ENCODE peak calls at places on chromosomes 7 and 10, in four cellular contexts. Y is GM12878, L is HL-60, O is K562. P is an unnamed sample.

GRCh38 chr10:22345301-22346086 is at the start of gene SPAG6:
- DNase-seq in Y (no peak), L (no peak), O (no peak), P (no peak)

GRCh38 chr10:121088524-121088923 is 237.4 kb downstream of the WDR11 start:
- DNase-seq in Y (no peak), L (no peak), O (no peak), P (no peak)

GRCh38 chr10:36303896-36304295 is 661.8 kb upstream of the FZD8 start:
- DNase-seq in Y (no peak), L (no peak), O (no peak), P (no peak)

GRCh38 chr7:157440346-157441022 is 103.7 kb downstream of the DNAJB6 start:
- DNase-seq in Y (no peak), L (no peak), O (no peak), P (no peak)

GRCh38 chr7:19128856-19129255 is 11.4 kb upstream of the TWIST1 start:
- DNase-seq in Y (no peak), L (no peak), O (no peak), P (no peak)

GRCh38 chr10:120897343-120897742 is 46.2 kb downstream of the WDR11 start:
- DNase-seq in Y (no peak), L (no peak), O (no peak), P (no peak)

GRCh38 chr10:74882831-74883230 is 56.4 kb downstream of the KAT6B start:
- DNase-seq in Y (no peak), L (no peak), O (no peak), P (no peak)

GRCh38 chr7:70131807-70132565 is 533.7 kb downstream of the AUTS2 start:
- DNase-seq in Y (no peak), L (no peak), O (no peak), P (no peak)

GRCh38 chr10:108544500-108545120 is 1378.7 kb downstream of the XPNPEP1 start:
- DNase-seq in Y (no peak), L (peak; percentile 21), O (peak; percentile 4), P (no peak)

GRCh38 chr7:22730921-22731654 is 4.1 kb downstream of the IL6 start:
- DNase-seq in Y (no peak), L (no peak), O (no peak), P (no peak)

GRCh38 chr7:98230746-98231471 is 19.7 kb downstream of the BHLHA15 start:
- DNase-seq in Y (no peak), L (no peak), O (no peak), P (no peak)

GRCh38 chr7:1882451-1882850 is 212.4 kb downstream of the ELFN1 start:
- DNase-seq in Y (no peak), L (no peak), O (peak; percentile 38), P (no peak)

GRCh38 chr10:4013651-4014085 is 228.7 kb upstream of the KLF6 start:
- DNase-seq in Y (peak; percentile 44), L (no peak), O (no peak), P (no peak)

GRCh38 chr7:78296689-78297371 is 498.3 kb downstream of the PHTF2 start:
- DNase-seq in Y (no peak), L (no peak), O (no peak), P (no peak)

GRCh38 chr7:122300607-122301079 is 3.9 kb downstream of the FEZF1 start:
- DNase-seq in Y (no peak), L (no peak), O (no peak), P (no peak)

GRCh38 chr10:70733051-70733450 is 52.1 kb downstream of the TBATA start:
- DNase-seq in Y (no peak), L (no peak), O (no peak), P (no peak)

GRCh38 chr7:44379366-44380178 is 54.2 kb upstream of the CAMK2B start:
- DNase-seq in Y (no peak), L (no peak), O (peak; percentile 26), P (no peak)

GRCh38 chr7:19177269-19177668 is 32.0 kb upstream of the FERD3L start:
- DNase-seq in Y (no peak), L (no peak), O (no peak), P (no peak)

GRCh38 chr7:30738026-30738915 is 13.7 kb upstream of the INMT start:
- DNase-seq in Y (no peak), L (no peak), O (no peak), P (no peak)

GRCh38 chr7:111329367-111330234 is 232.7 kb downstream of the IMMP2L start:
- DNase-seq in Y (no peak), L (no peak), O (no peak), P (no peak)

GRCh38 chr10:3573498-3573897 is 211.5 kb downstream of the KLF6 start:
- DNase-seq in Y (no peak), L (no peak), O (no peak), P (no peak)

GRCh38 chr7:11133436-11133959 is 159.8 kb downstream of the PHF14 start:
- DNase-seq in Y (no peak), L (no peak), O (no peak), P (no peak)

GRCh38 chr7:57225666-57226065 is 93.4 kb upstream of the ZNF479 start:
- DNase-seq in Y (no peak), L (no peak), O (no peak), P (no peak)

GRCh38 chr10:22554481-22555182 is 159.7 kb downstream of the PIP4K2A start:
- DNase-seq in Y (no peak), L (no peak), O (no peak), P (no peak)

GRCh38 chr10:46548781-46549090 is 7.7 kb downstream of the GPRIN2 start:
- DNase-seq in Y (no peak), L (no peak), O (no peak), P (no peak)

GRCh38 chr10:110676016-110676415 is 31.9 kb downstream of the RBM20 start:
- DNase-seq in Y (no peak), L (no peak), O (no peak), P (no peak)

GRCh38 chr7:38825721-38826440 is 83.1 kb downstream of the VPS41 start:
- DNase-seq in Y (no peak), L (no peak), O (no peak), P (no peak)

GRCh38 chr10:33612551-33612950 is 278.1 kb upstream of the NRP1 start:
- DNase-seq in Y (no peak), L (peak; percentile 39), O (no peak), P (no peak)

GRCh38 chr7:27329917-27330316 is 87.3 kb downstream of the EVX1 start:
- DNase-seq in Y (no peak), L (no peak), O (no peak), P (no peak)

GRCh38 chr10:69270990-69271389 is 7.3 kb upstream of the HK1 start:
- DNase-seq in Y (no peak), L (no peak), O (no peak), P (no peak)

GRCh38 chr10:128087884-128088695 is 38.1 kb downstream of the MKI67 start:
- DNase-seq in Y (no peak), L (no peak), O (peak; percentile 19), P (no peak)

GRCh38 chr10:33388325-33388724 is 53.9 kb upstream of the NRP1 start:
- DNase-seq in Y (no peak), L (no peak), O (no peak), P (no peak)

GRCh38 chr7:102439963-102440795 is 6.8 kb downstream of the ORAI2 start:
- DNase-seq in Y (no peak), L (no peak), O (peak; percentile 56), P (no peak)

GRCh38 chr10:33334839-33335549 is 527 bp upstream of the NRP1 start:
- DNase-seq in Y (no peak), L (peak; percentile 30), O (no peak), P (peak; percentile 25)

GRCh38 chr10:106609867-106610266 is 554.6 kb downstream of the SORCS1 start:
- DNase-seq in Y (no peak), L (no peak), O (peak; percentile 13), P (peak; percentile 8)
- TF ChIP-seq POLR2AphosphoS5 in Y (no peak), L (no peak), O (no peak), P (no peak)

GRCh38 chr10:78889536-78890063 is 179.2 kb upstream of the ZMIZ1 start:
- DNase-seq in Y (no peak), L (no peak), O (no peak), P (no peak)
- TF ChIP-seq SPI1 in Y (no peak), L (no peak), O (no peak), P (no peak)

GRCh38 chr10:129760003-129760315 is 204.1 kb downstream of the EBF3 start:
- DNase-seq in Y (no peak), L (no peak), O (no peak), P (no peak)

GRCh38 chr10:129758591-129759021 is 205.5 kb downstream of the EBF3 start:
- DNase-seq in Y (no peak), L (no peak), O (no peak), P (no peak)

GRCh38 chr10:129758180-129758579 is 205.9 kb downstream of the EBF3 start:
- DNase-seq in Y (no peak), L (no peak), O (no peak), P (no peak)

GRCh38 chr10:129760416-129760815 is 203.7 kb downstream of the EBF3 start:
- DNase-seq in Y (no peak), L (no peak), O (no peak), P (no peak)

DNA sequence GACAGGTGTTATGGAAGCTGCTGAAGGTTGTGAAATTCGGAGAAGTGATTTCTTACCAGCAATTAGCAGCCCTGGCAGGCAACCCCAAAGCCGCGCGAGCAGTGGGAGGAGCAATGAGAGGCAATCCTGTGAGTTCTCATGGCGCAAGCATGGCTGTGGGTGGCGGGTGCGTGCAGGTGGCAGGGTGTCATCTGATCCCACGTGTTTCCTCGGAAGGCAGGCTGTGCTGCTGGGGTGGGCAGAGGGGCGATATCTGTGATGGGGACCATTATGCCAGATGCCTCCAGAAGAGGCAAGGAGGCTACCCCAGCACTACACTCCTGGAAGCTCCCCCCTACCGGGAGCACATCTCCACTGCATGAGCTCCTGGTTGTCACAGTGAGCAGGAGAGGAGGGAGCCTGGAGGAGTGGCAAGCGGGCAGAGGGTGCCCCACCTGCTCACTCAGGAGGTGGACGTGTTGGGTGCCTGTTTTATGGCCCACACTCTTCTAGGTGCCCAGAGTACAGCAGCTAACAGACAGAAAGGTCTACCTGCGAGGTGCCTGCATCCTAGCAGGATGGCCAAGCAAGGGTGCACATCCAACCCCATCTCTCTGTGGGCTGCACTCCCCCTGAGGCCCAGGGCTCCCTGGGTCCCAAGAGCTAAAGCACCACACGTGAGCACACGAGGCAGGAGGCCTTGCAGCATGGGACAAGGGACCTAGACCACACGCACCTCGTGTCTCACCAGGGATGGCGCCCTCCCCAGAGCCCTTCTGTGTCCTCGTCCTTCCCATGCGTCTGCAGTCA is 204.7 kb downstream of the EBF3 start:
- DNase-seq in Y (no peak), L (no peak), O (no peak), P (no peak)
- TF ChIP-seq POLR2AphosphoS5 in Y (no peak), L (no peak), O (no peak), P (no peak)

DNA sequence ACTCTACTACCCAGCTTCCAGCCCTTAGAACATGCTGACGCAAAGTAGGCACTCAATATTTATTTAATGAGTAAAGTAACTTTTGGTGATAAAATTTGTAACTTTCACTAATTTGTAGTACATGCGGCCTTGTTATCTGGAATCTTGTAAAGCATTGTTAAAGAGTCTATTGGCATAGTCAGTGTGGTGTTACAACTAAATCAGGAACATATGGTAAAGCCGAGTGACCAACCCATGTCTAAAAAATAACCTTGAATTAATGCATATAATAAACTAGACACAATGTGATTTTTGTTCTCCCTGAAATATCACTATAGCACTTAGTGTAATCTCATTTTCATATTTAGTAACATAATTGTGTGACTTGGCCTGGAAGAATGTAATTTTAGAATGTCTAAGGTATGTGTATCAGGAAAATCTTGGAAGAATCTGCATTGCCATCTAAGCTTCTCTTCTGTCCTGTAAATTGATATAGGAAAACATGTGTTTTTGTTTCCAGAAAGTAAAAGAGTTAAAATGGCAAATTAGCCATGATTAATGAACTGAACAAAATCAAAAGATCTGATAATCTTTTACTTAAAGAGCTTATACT is 256.7 kb upstream of the GNAI1 start:
- DNase-seq in Y (no peak), L (no peak), O (no peak), P (no peak)
- TF ChIP-seq SPI1 in Y (no peak), L (no peak), O (no peak), P (no peak)

GRCh38 chr7:73622909-73623797 is 1.2 kb downstream of the MLXIPL start:
- DNase-seq in Y (no peak), L (peak; percentile 55), O (peak; percentile 94), P (no peak)
- TF ChIP-seq POLR2AphosphoS5 in Y (no peak), L (no peak), O (no peak), P (no peak)